ENCODE peak calls at places on chromosome 17, in nine cellular contexts. One of them, this sample, is unnamed.
A peak's percentile ranks its signal among the peaks of the same experiment; 100 is the strongest.

GRCh38 chr17:39553326-39553945 is 54.3 kb downstream of the NEUROD2 start:
- DNase-seq in astrocyte of the spinal cord: peak; percentile 42
- DNase-seq in heart left ventricle: no peak
- DNase-seq in tibial nerve: no peak
- DNase-seq in ascending aorta: no peak
- DNase-seq in bronchial epithelial cell: peak; percentile 19
- DNase-seq in cardiac fibroblast: peak; percentile 60
- DNase-seq in endothelial cell: no peak
- DNase-seq in ovary: no peak
- DNase-seq in this sample: no peak

GRCh38 chr17:28524476-28525415 is 18.6 kb downstream of the FOXN1 start:
- DNase-seq in endothelial cell: no peak
- DNase-seq in ascending aorta: no peak
- DNase-seq in cardiac fibroblast: peak; percentile 78
- DNase-seq in astrocyte of the spinal cord: peak; percentile 52
- DNase-seq in tibial nerve: no peak
- DNase-seq in bronchial epithelial cell: peak; percentile 82
- DNase-seq in heart left ventricle: no peak
- DNase-seq in ovary: no peak
- DNase-seq in this sample: peak; percentile 43

GRCh38 chr17:18981642-18982424 is 22.7 kb downstream of the FAM83G start:
- DNase-seq in heart left ventricle: no peak
- DNase-seq in endothelial cell: no peak
- DNase-seq in cardiac fibroblast: peak; percentile 80
- DNase-seq in bronchial epithelial cell: peak; percentile 67
- DNase-seq in ascending aorta: no peak
- DNase-seq in astrocyte of the spinal cord: peak; percentile 78
- DNase-seq in tibial nerve: no peak
- DNase-seq in ovary: no peak
- DNase-seq in this sample: peak; percentile 57

GRCh38 chr17:36971508-36971907 is 22.8 kb downstream of the AATF start:
- DNase-seq in astrocyte of the spinal cord: no peak
- DNase-seq in endothelial cell: no peak
- DNase-seq in ovary: no peak
- DNase-seq in bronchial epithelial cell: no peak
- DNase-seq in heart left ventricle: no peak
- DNase-seq in tibial nerve: no peak
- DNase-seq in cardiac fibroblast: no peak
- DNase-seq in ascending aorta: no peak
- DNase-seq in this sample: no peak

GRCh38 chr17:64186171-64187092 is 56.5 kb upstream of the ERN1 start:
- DNase-seq in ovary: no peak
- DNase-seq in tibial nerve: no peak
- DNase-seq in endothelial cell: no peak
- DNase-seq in ascending aorta: no peak
- DNase-seq in cardiac fibroblast: no peak
- DNase-seq in astrocyte of the spinal cord: no peak
- DNase-seq in heart left ventricle: no peak
- DNase-seq in bronchial epithelial cell: no peak
- DNase-seq in this sample: no peak

GRCh38 chr17:50865060-50865867 is 890 bp downstream of the TOB1 start:
- DNase-seq in bronchial epithelial cell: peak; percentile 29
- DNase-seq in endothelial cell: peak; percentile 36
- DNase-seq in ascending aorta: no peak
- DNase-seq in tibial nerve: peak; percentile 36
- DNase-seq in heart left ventricle: peak; percentile 75
- DNase-seq in cardiac fibroblast: peak; percentile 51
- DNase-seq in astrocyte of the spinal cord: peak; percentile 38
- DNase-seq in ovary: peak; percentile 82
- DNase-seq in this sample: peak; percentile 66

GRCh38 chr17:82929011-82929622 is 89.3 kb upstream of the ZNF750 start:
- DNase-seq in heart left ventricle: no peak
- DNase-seq in ovary: peak; percentile 30
- DNase-seq in bronchial epithelial cell: no peak
- DNase-seq in astrocyte of the spinal cord: no peak
- DNase-seq in endothelial cell: no peak
- DNase-seq in ascending aorta: no peak
- DNase-seq in tibial nerve: no peak
- DNase-seq in cardiac fibroblast: no peak
- DNase-seq in this sample: no peak

GRCh38 chr17:13079010-13079409 is 61.2 kb upstream of the ELAC2 start:
- DNase-seq in bronchial epithelial cell: no peak
- DNase-seq in heart left ventricle: no peak
- DNase-seq in ovary: no peak
- DNase-seq in endothelial cell: no peak
- DNase-seq in ascending aorta: no peak
- DNase-seq in cardiac fibroblast: no peak
- DNase-seq in tibial nerve: no peak
- DNase-seq in astrocyte of the spinal cord: no peak
- DNase-seq in this sample: no peak

GRCh38 chr17:57253307-57254065 is 2.8 kb upstream of the MSI2 start:
- DNase-seq in astrocyte of the spinal cord: no peak
- DNase-seq in heart left ventricle: no peak
- DNase-seq in ascending aorta: no peak
- DNase-seq in bronchial epithelial cell: no peak
- DNase-seq in tibial nerve: no peak
- DNase-seq in ovary: no peak
- DNase-seq in endothelial cell: no peak
- DNase-seq in cardiac fibroblast: no peak
- DNase-seq in this sample: no peak

GRCh38 chr17:75917443-75918111 is 12.9 kb upstream of the MRPL38 start:
- DNase-seq in ovary: no peak
- DNase-seq in endothelial cell: no peak
- DNase-seq in bronchial epithelial cell: no peak
- DNase-seq in astrocyte of the spinal cord: no peak
- DNase-seq in tibial nerve: no peak
- DNase-seq in cardiac fibroblast: no peak
- DNase-seq in ascending aorta: no peak
- DNase-seq in heart left ventricle: no peak
- DNase-seq in this sample: no peak

GRCh38 chr17:75571197-75571884 is 16.3 kb upstream of the MYO15B start:
- DNase-seq in ascending aorta: peak; percentile 38
- DNase-seq in ovary: no peak
- DNase-seq in cardiac fibroblast: peak; percentile 23
- DNase-seq in astrocyte of the spinal cord: no peak
- DNase-seq in bronchial epithelial cell: no peak
- DNase-seq in tibial nerve: peak; percentile 16
- DNase-seq in heart left ventricle: peak; percentile 59
- DNase-seq in endothelial cell: peak; percentile 28
- DNase-seq in this sample: no peak

GRCh38 chr17:48457080-48457836 is 27.2 kb upstream of the SKAP1 start:
- DNase-seq in heart left ventricle: peak; percentile 46
- DNase-seq in tibial nerve: no peak
- DNase-seq in bronchial epithelial cell: peak; percentile 26
- DNase-seq in cardiac fibroblast: peak; percentile 64
- DNase-seq in ovary: peak; percentile 34
- DNase-seq in ascending aorta: peak; percentile 10
- DNase-seq in astrocyte of the spinal cord: peak; percentile 53
- DNase-seq in endothelial cell: peak; percentile 75
- DNase-seq in this sample: peak; percentile 80

GRCh38 chr17:72529386-72529785 is 408.6 kb downstream of the SOX9 start:
- DNase-seq in ovary: no peak
- DNase-seq in cardiac fibroblast: no peak
- DNase-seq in tibial nerve: no peak
- DNase-seq in endothelial cell: no peak
- DNase-seq in heart left ventricle: no peak
- DNase-seq in astrocyte of the spinal cord: peak; percentile 35
- DNase-seq in bronchial epithelial cell: no peak
- DNase-seq in ascending aorta: no peak
- DNase-seq in this sample: no peak

GRCh38 chr17:15213381-15214087 is 51.6 kb downstream of the PMP22 start:
- DNase-seq in cardiac fibroblast: peak; percentile 55
- DNase-seq in tibial nerve: no peak
- DNase-seq in bronchial epithelial cell: peak; percentile 10
- DNase-seq in heart left ventricle: no peak
- DNase-seq in endothelial cell: peak; percentile 40
- DNase-seq in ovary: no peak
- DNase-seq in ascending aorta: no peak
- DNase-seq in astrocyte of the spinal cord: peak; percentile 4
- DNase-seq in this sample: peak; percentile 46
- TF ChIP-seq CTCF in cardiac fibroblast: peak; percentile 31
- TF ChIP-seq CTCF in tibial nerve: no peak
- TF ChIP-seq CTCF in bronchial epithelial cell: peak; percentile 21
- TF ChIP-seq CTCF in heart left ventricle: peak; percentile 50
- TF ChIP-seq CTCF in endothelial cell: peak; percentile 66
- TF ChIP-seq CTCF in ovary: no peak
- TF ChIP-seq CTCF in ascending aorta: no peak
- TF ChIP-seq CTCF in astrocyte of the spinal cord: peak; percentile 27
- TF ChIP-seq CTCF in this sample: peak; percentile 44

GRCh38 chr17:15029469-15029868 is 235.7 kb downstream of the PMP22 start:
- DNase-seq in tibial nerve: no peak
- DNase-seq in astrocyte of the spinal cord: no peak
- DNase-seq in ovary: no peak
- DNase-seq in heart left ventricle: no peak
- DNase-seq in ascending aorta: no peak
- DNase-seq in bronchial epithelial cell: no peak
- DNase-seq in cardiac fibroblast: no peak
- DNase-seq in endothelial cell: no peak
- DNase-seq in this sample: no peak
- TF ChIP-seq CTCF in tibial nerve: no peak
- TF ChIP-seq CTCF in astrocyte of the spinal cord: no peak
- TF ChIP-seq CTCF in ovary: no peak
- TF ChIP-seq CTCF in heart left ventricle: no peak
- TF ChIP-seq CTCF in ascending aorta: no peak
- TF ChIP-seq CTCF in bronchial epithelial cell: no peak
- TF ChIP-seq CTCF in cardiac fibroblast: no peak
- TF ChIP-seq CTCF in endothelial cell: no peak
- TF ChIP-seq CTCF in this sample: no peak

GRCh38 chr17:55237268-55237667 is 27.5 kb upstream of the HLF start:
- DNase-seq in ascending aorta: no peak
- DNase-seq in endothelial cell: no peak
- DNase-seq in cardiac fibroblast: peak; percentile 1
- DNase-seq in bronchial epithelial cell: peak; percentile 31
- DNase-seq in heart left ventricle: no peak
- DNase-seq in tibial nerve: no peak
- DNase-seq in astrocyte of the spinal cord: peak; percentile 2
- DNase-seq in ovary: no peak
- DNase-seq in this sample: peak; percentile 18

GRCh38 chr17:55237826-55238196 is 26.9 kb upstream of the HLF start:
- DNase-seq in bronchial epithelial cell: no peak
- DNase-seq in ovary: no peak
- DNase-seq in ascending aorta: no peak
- DNase-seq in tibial nerve: no peak
- DNase-seq in astrocyte of the spinal cord: no peak
- DNase-seq in endothelial cell: no peak
- DNase-seq in cardiac fibroblast: no peak
- DNase-seq in heart left ventricle: no peak
- DNase-seq in this sample: peak; percentile 2

GRCh38 chr17:55238197-55238930 is 26.4 kb upstream of the HLF start:
- DNase-seq in cardiac fibroblast: peak; percentile 85
- DNase-seq in ovary: peak; percentile 98
- DNase-seq in tibial nerve: peak; percentile 94
- DNase-seq in astrocyte of the spinal cord: peak; percentile 90
- DNase-seq in bronchial epithelial cell: peak; percentile 83
- DNase-seq in heart left ventricle: peak; percentile 95
- DNase-seq in endothelial cell: peak; percentile 88
- DNase-seq in ascending aorta: peak; percentile 66
- DNase-seq in this sample: peak; percentile 97

GRCh38 chr17:55241097-55241496 is 23.7 kb upstream of the HLF start:
- DNase-seq in astrocyte of the spinal cord: no peak
- DNase-seq in cardiac fibroblast: no peak
- DNase-seq in heart left ventricle: no peak
- DNase-seq in ovary: no peak
- DNase-seq in bronchial epithelial cell: no peak
- DNase-seq in endothelial cell: no peak
- DNase-seq in tibial nerve: no peak
- DNase-seq in ascending aorta: no peak
- DNase-seq in this sample: no peak

GRCh38 chr17:55238931-55239297 is 25.8 kb upstream of the HLF start:
- DNase-seq in ascending aorta: no peak
- DNase-seq in astrocyte of the spinal cord: no peak
- DNase-seq in ovary: no peak
- DNase-seq in heart left ventricle: no peak
- DNase-seq in cardiac fibroblast: no peak
- DNase-seq in tibial nerve: no peak
- DNase-seq in bronchial epithelial cell: no peak
- DNase-seq in endothelial cell: no peak
- DNase-seq in this sample: peak; percentile 51
- TF ChIP-seq CTCF in ascending aorta: no peak
- TF ChIP-seq CTCF in astrocyte of the spinal cord: no peak
- TF ChIP-seq CTCF in ovary: no peak
- TF ChIP-seq CTCF in heart left ventricle: no peak
- TF ChIP-seq CTCF in cardiac fibroblast: no peak
- TF ChIP-seq CTCF in tibial nerve: no peak
- TF ChIP-seq CTCF in bronchial epithelial cell: no peak
- TF ChIP-seq CTCF in endothelial cell: no peak
- TF ChIP-seq CTCF in this sample: no peak

DNA sequence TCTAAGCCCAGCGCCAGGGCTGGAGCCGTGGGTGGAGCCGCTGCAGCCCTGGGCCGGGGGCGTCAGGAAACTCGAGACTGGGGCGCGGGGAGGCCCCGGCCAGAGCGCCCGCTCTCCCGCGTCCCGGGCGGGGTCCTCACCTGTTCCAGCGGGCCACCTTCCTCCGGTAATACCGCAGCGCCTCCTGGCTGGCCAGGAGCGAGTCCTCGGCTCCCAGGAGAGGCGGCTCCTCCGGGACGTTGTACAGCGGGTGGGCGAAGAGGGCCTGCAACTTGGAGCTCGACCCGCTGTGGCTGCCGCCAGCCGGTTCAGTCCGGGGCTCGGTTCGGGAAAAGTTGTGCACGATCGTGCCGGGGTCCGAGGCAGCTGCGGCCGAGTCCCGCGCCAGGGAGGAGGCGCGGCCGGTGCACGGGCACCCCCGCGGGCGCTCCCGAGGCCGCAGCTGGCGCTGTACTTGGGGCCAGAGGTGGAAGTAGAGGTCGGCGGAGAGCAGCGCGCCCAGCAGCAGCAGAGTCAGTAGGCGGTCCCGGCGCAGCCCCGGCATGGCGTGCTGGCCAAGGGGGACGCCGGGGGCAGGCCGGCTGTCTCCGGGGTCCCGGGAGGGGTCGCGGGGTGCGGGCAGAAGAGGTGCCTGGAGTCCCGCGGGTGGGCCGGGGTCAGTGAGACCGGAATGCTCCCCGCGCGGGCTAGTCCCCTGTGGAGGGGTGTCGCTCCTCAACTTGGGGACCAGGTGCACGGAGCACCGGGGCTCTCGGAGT is 865 bp downstream of the FAM20A start:
- DNase-seq in cardiac fibroblast: no peak
- DNase-seq in ascending aorta: no peak
- DNase-seq in heart left ventricle: peak; percentile 49
- DNase-seq in tibial nerve: no peak
- DNase-seq in astrocyte of the spinal cord: no peak
- DNase-seq in bronchial epithelial cell: no peak
- DNase-seq in ovary: peak; percentile 74
- DNase-seq in endothelial cell: peak; percentile 42
- DNase-seq in this sample: no peak
- TF ChIP-seq CTCF in cardiac fibroblast: peak; percentile 12
- TF ChIP-seq CTCF in ascending aorta: no peak
- TF ChIP-seq CTCF in heart left ventricle: peak; percentile 29
- TF ChIP-seq CTCF in tibial nerve: no peak
- TF ChIP-seq CTCF in astrocyte of the spinal cord: peak; percentile 5
- TF ChIP-seq CTCF in bronchial epithelial cell: peak; percentile 68
- TF ChIP-seq CTCF in ovary: peak; percentile 50
- TF ChIP-seq CTCF in endothelial cell: no peak
- TF ChIP-seq CTCF in this sample: peak; percentile 26